ENCODE peak calls at places on chromosomes 7 and 10, in ten cellular contexts. P, W, O, U, S, H, V, L, B and C are unnamed samples.

GRCh38 chr10:352476-353235 is 217.4 kb downstream of the ZMYND11 start:
- DNase-seq in P (no peak), W (no peak), O (no peak), U (no peak), S (peak; percentile 25), H (no peak), V (no peak), L (no peak), B (no peak), C (no peak)

GRCh38 chr7:90459888-90460287 is 9.6 kb upstream of the PTTG1IP2 start:
- DNase-seq in P (no peak), W (peak; percentile 3), O (no peak), U (peak; percentile 25), S (no peak), H (peak; percentile 47), V (peak; percentile 28), L (no peak), B (no peak), C (no peak)

GRCh38 chr7:50653997-50654425 is 88.8 kb upstream of the DDC start:
- DNase-seq in P (peak; percentile 45), W (no peak), O (no peak), U (no peak), S (peak; percentile 27), H (peak; percentile 74), V (no peak), L (no peak), B (no peak), C (no peak)

GRCh38 chr7:155457544-155458316 is at the start of gene EN2:
- DNase-seq in P (no peak), W (no peak), O (peak; percentile 71), U (peak; percentile 7), S (peak; percentile 78), H (peak; percentile 35), V (peak; percentile 37), L (no peak), B (no peak), C (no peak)

GRCh38 chr7:47991270-47991669 is 11.9 kb upstream of the HUS1 start:
- DNase-seq in P (no peak), W (peak; percentile 16), O (no peak), U (no peak), S (no peak), H (no peak), V (no peak), L (no peak), B (no peak), C (no peak)

GRCh38 chr7:2048531-2048930 is 184.2 kb downstream of the MAD1L1 start:
- DNase-seq in P (no peak), W (no peak), O (peak; percentile 48), U (no peak), S (no peak), H (no peak), V (no peak), L (no peak), B (no peak), C (no peak)

GRCh38 chr10:113000876-113001598 is 51.0 kb downstream of the TCF7L2 start:
- DNase-seq in P (no peak), W (no peak), O (no peak), U (no peak), S (peak; percentile 66), H (peak; percentile 46), V (peak; percentile 69), L (no peak), B (no peak), C (no peak)

GRCh38 chr7:35004531-35005096 is 32.7 kb downstream of the DPY19L1 start:
- DNase-seq in P (peak; percentile 7), W (peak; percentile 24), O (no peak), U (peak; percentile 69), S (no peak), H (peak; percentile 20), V (no peak), L (no peak), B (peak; percentile 53), C (no peak)

GRCh38 chr7:99201027-99201426 is 6.9 kb downstream of the KPNA7 start:
- DNase-seq in P (peak; percentile 37), W (no peak), O (no peak), U (peak; percentile 94), S (no peak), H (peak; percentile 95), V (no peak), L (no peak), B (peak; percentile 53), C (peak; percentile 89)

GRCh38 chr10:83212632-83213349 is 926.5 kb upstream of the GHITM start:
- DNase-seq in P (no peak), W (no peak), O (no peak), U (peak; percentile 9), S (no peak), H (peak; percentile 2), V (peak; percentile 22), L (no peak), B (peak; percentile 38), C (peak; percentile 93)

GRCh38 chr7:10211861-10212260 is 761.8 kb upstream of the PHF14 start:
- DNase-seq in P (no peak), W (no peak), O (no peak), U (no peak), S (no peak), H (no peak), V (no peak), L (no peak), B (no peak), C (no peak)

GRCh38 chr10:128716181-128716580 is 590.0 kb upstream of the MKI67 start:
- DNase-seq in P (no peak), W (no peak), O (no peak), U (no peak), S (no peak), H (no peak), V (no peak), L (no peak), B (no peak), C (no peak)

GRCh38 chr7:108418941-108419340 is 37.3 kb downstream of the NRCAM start:
- DNase-seq in P (no peak), W (no peak), O (no peak), U (no peak), S (no peak), H (no peak), V (no peak), L (no peak), B (no peak), C (no peak)

GRCh38 chr7:30750574-30751256 is 1.2 kb upstream of the INMT start:
- DNase-seq in P (peak; percentile 99), W (no peak), O (peak; percentile 88), U (no peak), S (peak; percentile 38), H (peak; percentile 87), V (no peak), L (no peak), B (peak; percentile 94), C (peak; percentile 91)

GRCh38 chr7:142788303-142789286 is 17.8 kb downstream of the PRSS2 start:
- DNase-seq in P (no peak), W (no peak), O (no peak), U (no peak), S (no peak), H (no peak), V (no peak), L (no peak), B (no peak), C (no peak)
- H3K4me3 ChIP-seq in P (no peak overlapping the region), W (no peak overlapping the region), O (no peak overlapping the region), U (no peak overlapping the region), S (no peak overlapping the region), H (no peak overlapping the region), V (no peak overlapping the region), L (no peak overlapping the region), B (no peak overlapping the region), C (no peak overlapping the region)

GRCh38 chr10:80466724-80467326 is 12.7 kb downstream of the TSPAN14 start:
- DNase-seq in P (no peak), W (no peak), O (no peak), U (no peak), S (no peak), H (no peak), V (no peak), L (no peak), B (no peak), C (no peak)
- H3K9ac ChIP-seq in P (no peak overlapping the region), W (no peak overlapping the region), O (no peak overlapping the region), U (no peak overlapping the region), S (no peak overlapping the region), H (no peak overlapping the region), V (no peak overlapping the region), L (no peak overlapping the region), B (no peak overlapping the region), C (no peak overlapping the region)

GRCh38 chr10:132544744-132545658 is 7.4 kb downstream of the INPP5A start:
- DNase-seq in P (no peak), W (no peak), O (peak; percentile 82), U (no peak), S (peak; percentile 38), H (peak; percentile 33), V (no peak), L (no peak), B (no peak), C (no peak)

GRCh38 chr10:132545659-132546367 is 8.2 kb downstream of the INPP5A start:
- DNase-seq in P (no peak), W (no peak), O (peak; percentile 77), U (no peak), S (peak; percentile 41), H (no peak), V (no peak), L (no peak), B (no peak), C (no peak)

GRCh38 chr10:132542819-132543218 is 5.2 kb downstream of the INPP5A start:
- DNase-seq in P (no peak), W (no peak), O (no peak), U (no peak), S (no peak), H (no peak), V (no peak), L (no peak), B (no peak), C (no peak)

GRCh38 chr10:132542086-132542775 is 4.6 kb downstream of the INPP5A start:
- DNase-seq in P (no peak), W (no peak), O (peak; percentile 66), U (no peak), S (peak; percentile 57), H (no peak), V (no peak), L (no peak), B (no peak), C (no peak)

DNA sequence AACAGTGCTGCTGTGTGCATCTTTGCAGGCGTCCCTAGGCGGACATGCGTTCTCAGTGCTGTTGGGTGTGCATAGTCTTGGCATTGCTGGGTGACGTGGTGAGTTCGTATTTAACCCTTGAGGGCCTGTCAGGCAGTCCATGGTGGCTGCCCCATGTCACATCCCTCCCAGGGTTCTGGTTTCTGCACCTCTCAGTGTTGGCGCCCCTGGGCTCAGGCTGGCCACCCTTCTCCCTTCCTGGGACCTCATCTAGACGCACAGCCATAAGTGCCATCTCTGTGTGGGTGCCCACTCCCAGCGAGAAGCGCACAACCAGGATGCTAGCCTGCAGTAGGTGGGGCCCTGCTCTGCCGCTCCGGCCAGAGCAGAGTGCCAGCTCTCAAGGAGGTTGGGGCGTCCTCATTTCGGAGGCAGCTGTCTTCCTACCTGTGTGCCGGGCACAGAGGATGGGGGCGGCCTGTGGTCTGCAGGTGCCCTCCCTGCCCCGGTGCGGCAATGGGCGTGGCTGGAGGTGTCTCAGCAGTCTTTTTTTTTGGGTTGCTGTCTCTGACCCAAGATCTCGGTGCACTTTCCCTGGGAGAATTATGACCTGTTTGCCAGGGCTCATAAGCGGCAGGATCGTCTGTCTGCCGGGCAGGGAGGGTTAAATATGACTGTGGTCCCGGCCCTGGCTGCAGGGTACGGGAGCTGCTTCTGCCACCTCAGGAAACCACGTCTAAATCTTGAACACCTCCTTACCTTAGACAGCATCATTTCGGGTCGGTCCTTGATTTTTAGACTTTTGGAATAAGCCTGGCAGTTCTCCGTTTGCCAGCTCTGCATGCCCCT is 6.5 kb downstream of the INPP5A start:
- DNase-seq in P (no peak), W (no peak), O (peak; percentile 71), U (no peak), S (peak; percentile 28), H (no peak), V (no peak), L (no peak), B (no peak), C (no peak)
- H3K4me1 ChIP-seq in P (peaks cover 5% of the 10 kb centered on the region), W (peaks cover 43% of the 10 kb centered on the region), O (peaks cover 49% of the 10 kb centered on the region), U (peaks cover 18% of the 10 kb centered on the region), S (no peaks in the 10 kb centered on the region), H (peaks cover 27% of the 10 kb centered on the region), V (no peaks in the 10 kb centered on the region), L (peaks cover 7% of the 10 kb centered on the region), B (peaks cover 22% of the 10 kb centered on the region), C (peaks cover 30% of the 10 kb centered on the region)

GRCh38 chr10:46022978-46023702 is 7.3 kb downstream of the NCOA4 start:
- DNase-seq in P (peak; percentile 94), W (peak; percentile 92), O (peak; percentile 97), U (peak; percentile 82), S (peak; percentile 96), H (peak; percentile 99), V (peak; percentile 94), L (peak; percentile 76), B (peak; percentile 98), C (peak; percentile 90)
- H3K4me3 ChIP-seq in P (peak overlapping the region; percentile 72), W (peak overlapping the region; percentile 88), O (peak overlapping the region; percentile 62), U (peak overlapping the region; percentile 71), S (peak overlapping the region; percentile 83), H (peak overlapping the region; percentile 69), V (peak overlapping the region; percentile 63), L (peak overlapping the region; percentile 88), B (peak overlapping the region; percentile 85), C (peak overlapping the region; percentile 66)